ENCODE peak calls at places on chromosomes 3 and 15, in six cellular contexts. One of them, this sample, is unnamed. For H3K27me3, H3K9me3 and H3K4me1, the result is how much of the 10 kb centered on the place peaks cover.

GRCh38 chr3:40637891-40638290 is 113.1 kb downstream of the ZNF621 start:
- DNase-seq in astrocyte: no peak
- DNase-seq in adipocyte: no peak
- DNase-seq in hepatocyte: no peak
- DNase-seq in Panc1: no peak
- DNase-seq in ovary: no peak
- DNase-seq in this sample: no peak

GRCh38 chr3:157418104-157418503 is 18.5 kb upstream of the PTX3 start:
- DNase-seq in ovary: no peak
- DNase-seq in astrocyte: peak
- DNase-seq in Panc1: no peak
- DNase-seq in adipocyte: no peak
- DNase-seq in hepatocyte: no peak
- DNase-seq in this sample: no peak

GRCh38 chr3:123419850-123420292 is 29.0 kb downstream of the ADCY5 start:
- DNase-seq in hepatocyte: no peak
- DNase-seq in astrocyte: no peak
- DNase-seq in ovary: no peak
- DNase-seq in adipocyte: no peak
- DNase-seq in Panc1: no peak
- DNase-seq in this sample: peak

GRCh38 chr15:88776646-88777045 is 26.6 kb upstream of the ACAN start:
- DNase-seq in Panc1: no peak
- DNase-seq in astrocyte: no peak
- DNase-seq in ovary: no peak
- DNase-seq in adipocyte: no peak
- DNase-seq in hepatocyte: no peak
- DNase-seq in this sample: no peak

GRCh38 chr3:120625199-120625598 is 29.1 kb downstream of the NDUFB4 start:
- DNase-seq in ovary: no peak
- DNase-seq in astrocyte: no peak
- DNase-seq in hepatocyte: no peak
- DNase-seq in adipocyte: no peak
- DNase-seq in Panc1: no peak
- DNase-seq in this sample: no peak

GRCh38 chr15:43769584-43770228 is 7.1 kb downstream of the ELL3 start:
- DNase-seq in hepatocyte: peak
- DNase-seq in Panc1: peak
- DNase-seq in astrocyte: peak
- DNase-seq in adipocyte: peak
- DNase-seq in ovary: peak
- DNase-seq in this sample: peak

GRCh38 chr3:27171113-27171512 is 198.1 kb downstream of the NEK10 start:
- DNase-seq in ovary: no peak
- DNase-seq in astrocyte: no peak
- DNase-seq in adipocyte: no peak
- DNase-seq in hepatocyte: no peak
- DNase-seq in Panc1: no peak
- DNase-seq in this sample: no peak

GRCh38 chr15:39589815-39590644 is 9.2 kb downstream of the THBS1 start:
- DNase-seq in adipocyte: peak
- DNase-seq in Panc1: no peak
- DNase-seq in astrocyte: no peak
- DNase-seq in ovary: no peak
- DNase-seq in hepatocyte: no peak
- DNase-seq in this sample: no peak

GRCh38 chr15:68774521-68775293 is 46.0 kb downstream of the ANP32A start:
- DNase-seq in adipocyte: no peak
- DNase-seq in hepatocyte: no peak
- DNase-seq in Panc1: no peak
- DNase-seq in astrocyte: peak
- DNase-seq in ovary: peak
- DNase-seq in this sample: no peak

GRCh38 chr3:123448503-123449091 is at the start of gene ADCY5:
- DNase-seq in ovary: peak
- DNase-seq in Panc1: no peak
- DNase-seq in hepatocyte: peak
- DNase-seq in adipocyte: peak
- DNase-seq in astrocyte: no peak
- DNase-seq in this sample: no peak

GRCh38 chr15:101111570-101112262 is 140.1 kb downstream of the CHSY1 start:
- DNase-seq in ovary: peak
- DNase-seq in astrocyte: no peak
- DNase-seq in Panc1: no peak
- DNase-seq in adipocyte: no peak
- DNase-seq in hepatocyte: no peak
- DNase-seq in this sample: no peak

GRCh38 chr3:126360714-126361060 is 3.5 kb upstream of the KLF15 start:
- DNase-seq in astrocyte: no peak
- DNase-seq in ovary: peak
- DNase-seq in Panc1: no peak
- DNase-seq in adipocyte: no peak
- DNase-seq in hepatocyte: no peak
- DNase-seq in this sample: peak

GRCh38 chr3:112013058-112013783 is 14.5 kb downstream of the TAGLN3 start:
- DNase-seq in astrocyte: peak
- DNase-seq in hepatocyte: peak
- DNase-seq in ovary: peak
- DNase-seq in Panc1: peak
- DNase-seq in adipocyte: peak
- DNase-seq in this sample: peak

GRCh38 chr3:97862582-97862981 is 40.8 kb downstream of the CRYBG3 start:
- DNase-seq in adipocyte: no peak
- DNase-seq in Panc1: no peak
- DNase-seq in astrocyte: no peak
- DNase-seq in ovary: no peak
- DNase-seq in hepatocyte: no peak
- DNase-seq in this sample: no peak

GRCh38 chr3:58167431-58168351 is 43.1 kb downstream of the DNASE1L3 start:
- DNase-seq in astrocyte: no peak
- DNase-seq in ovary: peak
- DNase-seq in hepatocyte: peak
- DNase-seq in adipocyte: peak
- DNase-seq in Panc1: no peak
- DNase-seq in this sample: peak

GRCh38 chr3:80696280-80696679 is 928.5 kb upstream of the ROBO1 start:
- DNase-seq in adipocyte: no peak
- DNase-seq in Panc1: no peak
- DNase-seq in hepatocyte: peak
- DNase-seq in astrocyte: no peak
- DNase-seq in ovary: no peak
- DNase-seq in this sample: no peak

GRCh38 chr3:120983841-120984240 is 75.8 kb downstream of the STXBP5L start:
- DNase-seq in hepatocyte: peak
- DNase-seq in Panc1: no peak
- DNase-seq in adipocyte: no peak
- DNase-seq in astrocyte: no peak
- DNase-seq in ovary: no peak
- DNase-seq in this sample: no peak

GRCh38 chr3:161305095-161305991 is 66.0 kb downstream of the SPTSSB start:
- DNase-seq in Panc1: no peak
- DNase-seq in ovary: no peak
- DNase-seq in hepatocyte: peak
- DNase-seq in astrocyte: no peak
- DNase-seq in adipocyte: peak
- DNase-seq in this sample: no peak

GRCh38 chr3:98731720-98732238 is 31.4 kb upstream of the ST3GAL6 start:
- DNase-seq in Panc1: no peak
- DNase-seq in hepatocyte: peak
- DNase-seq in astrocyte: peak
- DNase-seq in adipocyte: no peak
- DNase-seq in ovary: no peak
- DNase-seq in this sample: no peak

GRCh38 chr3:68363801-68364200 is 568.5 kb downstream of the TAFA4 start:
- DNase-seq in adipocyte: no peak
- DNase-seq in astrocyte: no peak
- DNase-seq in Panc1: no peak
- DNase-seq in ovary: no peak
- DNase-seq in hepatocyte: no peak
- DNase-seq in this sample: no peak
- H3K27me3 ChIP-seq in adipocyte: under half
- H3K27me3 ChIP-seq in astrocyte: under half
- H3K27me3 ChIP-seq in Panc1: under half
- H3K27me3 ChIP-seq in ovary: under half
- H3K27me3 ChIP-seq in hepatocyte: under half
- H3K27me3 ChIP-seq in this sample: under half

DNA sequence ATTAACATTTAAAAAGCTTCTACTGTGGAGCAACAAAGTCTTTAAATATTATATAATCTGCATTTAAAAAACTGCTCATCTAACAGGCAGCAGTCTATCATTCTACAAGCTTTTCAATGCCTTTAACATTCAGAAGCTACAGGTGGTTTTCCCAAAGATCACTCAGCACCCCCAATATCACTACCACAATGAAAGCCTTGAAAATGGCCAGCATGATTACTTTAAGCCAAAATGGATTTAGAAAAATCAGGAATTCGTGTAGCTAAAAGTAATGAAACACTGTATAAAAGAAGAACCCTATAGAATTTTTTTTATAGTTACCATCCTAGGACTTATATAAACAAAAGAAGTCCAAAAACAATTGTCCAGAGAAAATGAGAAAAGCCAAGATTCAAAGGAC is 400.4 kb downstream of the TIGIT start:
- DNase-seq in Panc1: no peak
- DNase-seq in ovary: no peak
- DNase-seq in adipocyte: no peak
- DNase-seq in hepatocyte: no peak
- DNase-seq in astrocyte: no peak
- DNase-seq in this sample: no peak
- H3K9me3 ChIP-seq in Panc1: under half
- H3K9me3 ChIP-seq in ovary: under half
- H3K9me3 ChIP-seq in adipocyte: under half
- H3K9me3 ChIP-seq in hepatocyte: under half
- H3K9me3 ChIP-seq in astrocyte: under half
- H3K9me3 ChIP-seq in this sample: under half

GRCh38 chr15:96108405-96108804 is 222.1 kb upstream of the NR2F2 start:
- DNase-seq in astrocyte: no peak
- DNase-seq in Panc1: no peak
- DNase-seq in ovary: no peak
- DNase-seq in adipocyte: no peak
- DNase-seq in hepatocyte: no peak
- DNase-seq in this sample: no peak
- H3K4me1 ChIP-seq in astrocyte: under half
- H3K4me1 ChIP-seq in Panc1: under half
- H3K4me1 ChIP-seq in ovary: under half
- H3K4me1 ChIP-seq in adipocyte: under half
- H3K4me1 ChIP-seq in hepatocyte: under half
- H3K4me1 ChIP-seq in this sample: under half

GRCh38 chr15:91125162-91125561 is 25.1 kb downstream of the SV2B start:
- DNase-seq in astrocyte: no peak
- DNase-seq in Panc1: no peak
- DNase-seq in hepatocyte: no peak
- DNase-seq in adipocyte: no peak
- DNase-seq in ovary: no peak
- DNase-seq in this sample: no peak
- H3K27me3 ChIP-seq in astrocyte: under half
- H3K27me3 ChIP-seq in Panc1: under half
- H3K27me3 ChIP-seq in hepatocyte: under half
- H3K27me3 ChIP-seq in adipocyte: under half
- H3K27me3 ChIP-seq in ovary: under half
- H3K27me3 ChIP-seq in this sample: under half